ENCODE peak calls at places on chromosomes 12 and 14, in five cellular contexts. G, J, Z, B and D are unnamed samples.

GRCh38 chr14:65926935-65927700 is 514.6 kb downstream of the FUT8 start:
- DNase-seq in G (no peak), J (no peak), Z (peak; percentile 46), B (no peak), D (no peak)

GRCh38 chr12:89225401-89225800 is 126.9 kb downstream of the DUSP6 start:
- DNase-seq in G (peak; percentile 54), J (peak; percentile 89), Z (peak; percentile 57), B (peak; percentile 9), D (peak; percentile 39)

GRCh38 chr12:177336-177979 is 36.5 kb downstream of the SLC6A12 start:
- DNase-seq in G (no peak), J (no peak), Z (no peak), B (no peak), D (no peak)

GRCh38 chr12:75480469-75480949 is at the start of gene GLIPR1:
- DNase-seq in G (peak; percentile 73), J (peak; percentile 86), Z (peak; percentile 95), B (peak; percentile 86), D (peak; percentile 73)

GRCh38 chr12:106037524-106038298 is 101.0 kb downstream of the NUAK1 start:
- DNase-seq in G (no peak), J (no peak), Z (no peak), B (no peak), D (no peak)

GRCh38 chr14:61145258-61145902 is 135.8 kb downstream of the TMEM30B start:
- DNase-seq in G (no peak), J (no peak), Z (no peak), B (no peak), D (no peak)

GRCh38 chr14:36394593-36394992 is 74.2 kb upstream of the MBIP start:
- DNase-seq in G (no peak), J (no peak), Z (no peak), B (no peak), D (no peak)

GRCh38 chr14:60272177-60272576 is 23.2 kb downstream of the PPM1A start:
- DNase-seq in G (no peak), J (no peak), Z (no peak), B (no peak), D (no peak)

GRCh38 chr12:2301531-2302461 is 249.0 kb downstream of the CACNA1C start:
- DNase-seq in G (no peak), J (no peak), Z (no peak), B (no peak), D (no peak)

GRCh38 chr14:56117765-56118610 is at the start of gene PELI2:
- DNase-seq in G (peak; percentile 80), J (peak; percentile 72), Z (peak; percentile 71), B (peak; percentile 65), D (peak; percentile 64)

GRCh38 chr14:55245657-55246268 is 25.5 kb upstream of the FBXO34 start:
- DNase-seq in G (no peak), J (peak; percentile 47), Z (peak; percentile 42), B (peak; percentile 33), D (peak; percentile 54)

GRCh38 chr12:58465418-58465817 is 454.9 kb downstream of the LRIG3 start:
- DNase-seq in G (no peak), J (no peak), Z (no peak), B (no peak), D (no peak)

GRCh38 chr14:33414041-33414440 is 475.4 kb downstream of the NPAS3 start:
- DNase-seq in G (no peak), J (no peak), Z (peak; percentile 34), B (no peak), D (no peak)

GRCh38 chr12:130227641-130228040 is 65.4 kb downstream of the FZD10 start:
- DNase-seq in G (no peak), J (no peak), Z (no peak), B (no peak), D (no peak)

GRCh38 chr12:130868412-130868811 is 3.5 kb upstream of the RAN start:
- DNase-seq in G (no peak), J (no peak), Z (no peak), B (no peak), D (no peak)

GRCh38 chr14:66174453-66174891 is 311.7 kb upstream of the CCDC196 start:
- DNase-seq in G (no peak), J (no peak), Z (no peak), B (no peak), D (no peak)

GRCh38 chr12:29574500-29574899 is 77.0 kb upstream of the OVCH1 start:
- DNase-seq in G (no peak), J (no peak), Z (no peak), B (no peak), D (no peak)

GRCh38 chr12:71558445-71558844 is 105.2 kb downstream of the ZFC3H1 start:
- DNase-seq in G (no peak), J (no peak), Z (no peak), B (no peak), D (no peak)

GRCh38 chr14:36315159-36315853 is 5.1 kb downstream of the MBIP start:
- DNase-seq in G (no peak), J (peak; percentile 83), Z (no peak), B (no peak), D (peak; percentile 21)

GRCh38 chr14:94129758-94130414 is 482 bp upstream of the IFI27L2 start:
- DNase-seq in G (no peak), J (peak; percentile 58), Z (peak; percentile 37), B (peak; percentile 52), D (peak; percentile 36)

GRCh38 chr14:68939893-68940613 is 39.0 kb downstream of the ACTN1 start:
- DNase-seq in G (no peak), J (peak; percentile 48), Z (no peak), B (peak; percentile 98), D (no peak)

GRCh38 chr12:52185400-52185967 is 6.3 kb downstream of the KRT80 start:
- DNase-seq in G (no peak), J (no peak), Z (no peak), B (no peak), D (no peak)

DNA sequence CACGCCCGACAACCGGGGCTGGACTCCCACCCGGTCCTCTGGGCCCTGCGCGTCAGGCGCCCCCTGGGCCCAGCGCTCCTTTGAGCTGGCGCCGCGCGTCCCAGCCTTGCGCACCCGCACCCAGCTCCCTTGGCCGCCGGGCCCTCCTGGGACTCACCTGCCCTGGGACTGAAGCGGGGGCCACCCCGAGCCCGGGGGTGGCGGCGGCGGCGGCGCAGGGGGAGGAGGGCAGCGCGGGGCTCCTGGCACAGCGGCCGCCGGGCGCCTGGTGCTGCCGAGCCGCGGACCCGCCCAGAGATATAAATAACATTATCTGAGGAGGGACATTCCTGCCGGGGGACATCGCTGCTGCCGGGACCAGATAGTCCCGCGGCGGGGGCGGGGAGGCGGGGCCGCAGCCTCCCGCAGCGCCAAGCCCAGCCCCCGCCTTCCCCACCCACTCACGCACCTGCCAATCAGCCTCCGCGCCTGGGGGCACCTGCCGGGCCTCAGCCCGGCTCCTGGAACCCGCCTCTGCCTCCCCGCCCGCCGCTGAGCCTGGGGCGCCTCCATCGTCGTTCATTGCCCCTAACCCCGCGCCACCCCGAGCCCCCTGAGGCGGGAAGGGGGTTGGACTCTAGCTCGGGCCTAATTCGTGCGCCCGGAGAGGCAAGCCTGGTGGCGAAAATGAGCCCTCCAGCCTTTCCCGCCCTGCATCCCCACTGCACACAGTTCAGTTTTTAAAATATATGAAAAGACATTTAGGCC is at the start of gene SPTB:
- DNase-seq in G (peak; percentile 63), J (peak; percentile 74), Z (peak; percentile 40), B (no peak), D (peak; percentile 74)
- TF ChIP-seq CTCF in G (no peak), J (no peak), Z (no peak), B (peak; percentile 14), D (no peak)

GRCh38 chr12:28242888-28243633 is 52.8 kb downstream of the CCDC91 start:
- DNase-seq in G (no peak), J (no peak), Z (peak; percentile 49), B (no peak), D (no peak)
- TF ChIP-seq CTCF in G (no peak), J (no peak), Z (no peak), B (no peak), D (no peak)

DNA sequence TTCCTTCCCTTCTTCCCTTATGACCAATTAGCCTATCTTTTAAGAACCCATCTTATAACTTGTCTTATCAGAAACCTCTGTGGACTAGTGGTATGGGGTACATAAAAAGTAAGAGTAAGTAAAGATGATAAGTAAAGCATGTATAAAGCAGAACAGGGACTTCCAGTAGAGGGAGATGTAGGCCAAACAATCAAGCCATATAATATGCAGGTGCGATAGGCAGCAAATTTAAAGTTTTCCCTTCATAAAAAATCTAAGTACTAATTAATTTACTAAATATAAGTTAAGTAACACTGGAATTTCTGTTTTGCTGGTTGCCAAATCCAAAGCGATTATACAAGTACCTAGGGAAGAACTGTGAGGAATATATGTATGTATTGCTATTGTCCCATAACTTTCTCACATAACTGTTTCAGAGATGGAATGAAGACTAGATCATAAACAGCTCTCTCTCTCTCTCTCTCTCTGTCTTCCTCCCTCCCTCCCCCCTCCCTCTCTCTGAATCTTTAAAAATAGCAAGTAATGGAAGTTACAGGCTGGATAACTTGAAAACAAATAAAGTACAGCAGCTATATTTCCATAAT is 25.7 kb downstream of the METTL25 start:
- DNase-seq in G (no peak), J (no peak), Z (peak; percentile 36), B (peak; percentile 54), D (no peak)
- TF ChIP-seq CTCF in G (no peak), J (peak; percentile 19), Z (peak; percentile 27), B (peak; percentile 80), D (peak; percentile 58)

DNA sequence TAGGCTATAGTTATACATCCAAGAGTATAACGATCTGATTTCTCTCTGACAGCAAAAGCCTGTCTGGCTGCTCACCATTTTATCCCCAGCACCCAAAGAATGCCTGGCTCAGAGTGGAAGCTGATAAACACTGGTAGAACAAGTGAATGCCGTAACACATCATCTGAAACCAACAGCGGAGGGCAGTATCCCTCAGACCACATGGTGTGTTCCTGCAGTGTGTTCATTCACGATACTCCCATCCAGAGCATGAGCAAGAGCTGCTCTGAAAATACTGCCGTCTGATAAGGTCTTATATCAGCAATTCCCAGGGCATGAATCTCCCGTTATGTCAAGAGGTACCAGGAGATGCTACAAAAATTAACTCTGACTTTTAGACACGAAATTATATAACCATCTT is 95.9 kb downstream of the TTC7B start:
- DNase-seq in G (no peak), J (no peak), Z (peak; percentile 17), B (peak; percentile 11), D (no peak)
- TF ChIP-seq CTCF in G (no peak), J (no peak), Z (no peak), B (no peak), D (no peak)

DNA sequence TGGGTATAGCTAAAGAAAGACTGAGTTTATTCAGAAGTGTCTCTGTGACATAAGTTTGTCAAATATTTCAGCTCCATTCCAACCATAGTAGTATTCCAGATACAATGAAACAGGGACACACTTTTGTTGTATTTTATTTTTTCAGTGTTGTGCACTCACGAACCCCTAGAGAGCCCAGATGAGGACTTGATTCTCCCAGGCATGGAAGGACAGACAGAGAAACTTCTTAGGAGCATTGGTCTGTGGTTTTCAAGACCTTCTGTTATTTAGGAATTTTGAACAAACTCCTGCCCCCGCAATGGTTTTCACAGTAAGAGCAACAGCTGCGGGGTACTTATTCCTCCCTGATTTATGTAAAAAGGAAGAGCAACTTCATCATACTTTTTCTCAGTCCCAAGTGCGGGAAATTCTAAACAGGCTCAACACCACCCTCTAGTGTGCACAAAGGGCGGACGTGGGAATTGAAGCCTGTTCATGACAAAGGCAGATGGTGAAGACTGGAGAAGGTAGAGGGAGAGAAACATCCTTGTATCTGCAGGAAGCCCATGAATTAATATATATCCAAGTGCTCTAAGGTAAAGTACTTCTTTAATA is 147.6 kb downstream of the PAH start:
- DNase-seq in G (no peak), J (peak; percentile 54), Z (peak; percentile 71), B (peak; percentile 71), D (peak; percentile 55)
- TF ChIP-seq CTCF in G (peak; percentile 52), J (no peak), Z (peak; percentile 90), B (peak; percentile 70), D (peak; percentile 85)

GRCh38 chr12:90274407-90274806 is 565.8 kb upstream of the ATP2B1 start:
- DNase-seq in G (no peak), J (no peak), Z (peak; percentile 31), B (no peak), D (no peak)
- TF ChIP-seq CTCF in G (no peak), J (no peak), Z (no peak), B (no peak), D (peak; percentile 22)